ENCODE peak calls at places on chromosomes 3 and 15, in five cellular contexts. X is hepatocyte, H is tibial artery, Q is uterus, V is neural progenitor cell. F is an unnamed sample. For H3K27me3 and H3K4me1, the result is how much of the 10 kb centered on the place peaks cover.

GRCh38 chr3:194548346-194549321 is 61.8 kb upstream of the ATP13A3 start:
- DNase-seq in V (no peak), X (peak), H (no peak), Q (no peak), F (no peak)

GRCh38 chr15:56984681-56985515 is 66.5 kb downstream of the TCF12 start:
- DNase-seq in X (no peak), H (no peak), Q (no peak), V (no peak), F (no peak)

GRCh38 chr15:78057803-78058202 is 19.7 kb downstream of the TBC1D2B start:
- DNase-seq in H (no peak), X (no peak), Q (no peak), V (no peak), F (no peak)

GRCh38 chr3:73614385-73614784 is 10.4 kb downstream of the PDZRN3 start:
- DNase-seq in Q (peak), V (no peak), H (peak), X (peak), F (no peak)

GRCh38 chr15:57340673-57341259 is 35.5 kb upstream of the CGNL1 start:
- DNase-seq in X (peak), V (peak), Q (peak), H (peak), F (no peak)

GRCh38 chr3:172766718-172767405 is 16.3 kb downstream of the ECT2 start:
- DNase-seq in Q (no peak), X (no peak), H (no peak), V (no peak), F (no peak)

GRCh38 chr15:42811435-42811834 is 74.5 kb upstream of the CDAN1 start:
- DNase-seq in Q (no peak), H (no peak), X (no peak), V (no peak), F (no peak)

GRCh38 chr15:62390793-62391543 is 225.9 kb upstream of the C2CD4B start:
- DNase-seq in V (peak), Q (peak), X (peak), H (peak), F (peak)

GRCh38 chr3:97232635-97233034 is 418.2 kb downstream of the EPHA6 start:
- DNase-seq in V (no peak), X (peak), H (no peak), Q (no peak), F (no peak)

GRCh38 chr3:27657871-27658270 is 64.3 kb downstream of the EOMES start:
- DNase-seq in V (no peak), Q (no peak), H (no peak), X (no peak), F (no peak)

GRCh38 chr3:141960731-141961130 is 84.3 kb downstream of the ATP1B3 start:
- DNase-seq in X (no peak), H (no peak), Q (no peak), V (peak), F (no peak)

GRCh38 chr3:186452517-186452916 is 90.5 kb upstream of the DGKG start:
- DNase-seq in H (no peak), Q (no peak), V (no peak), X (peak), F (no peak)

GRCh38 chr3:45465192-45465591 is 76.8 kb downstream of the LARS2 start:
- DNase-seq in Q (no peak), H (no peak), X (no peak), V (no peak), F (no peak)

GRCh38 chr15:50168778-50169411 is 13.1 kb upstream of the SLC27A2 start:
- DNase-seq in H (no peak), X (peak), Q (no peak), V (no peak), F (no peak)

GRCh38 chr15:31333119-31333518 is 6.5 kb downstream of the KLF13 start:
- DNase-seq in Q (no peak), H (no peak), V (no peak), X (no peak), F (no peak)

GRCh38 chr3:72538070-72538745 is 310.0 kb downstream of the SHQ1 start:
- DNase-seq in X (no peak), Q (no peak), V (no peak), H (no peak), F (no peak)

GRCh38 chr3:182740710-182741109 is 52.6 kb upstream of the ATP11B start:
- DNase-seq in H (no peak), V (no peak), X (peak), Q (no peak), F (no peak)

GRCh38 chr3:114178770-114179368 is at the start of gene DRD3:
- DNase-seq in H (no peak), X (peak), Q (no peak), V (peak), F (no peak)

GRCh38 chr3:116318370-116318769 is 126.9 kb downstream of the LSAMP start:
- DNase-seq in Q (no peak), X (no peak), H (no peak), V (peak), F (no peak)

GRCh38 chr3:142964150-142964498 is 650 bp upstream of the PAQR9 start:
- DNase-seq in H (no peak), Q (no peak), X (peak), V (peak), F (no peak)

GRCh38 chr3:52001443-52001974 is 5.8 kb upstream of the RPL29 start:
- DNase-seq in H (peak), Q (peak), V (peak), X (peak), F (peak)

GRCh38 chr3:99747915-99748314 is 69.7 kb upstream of the CMSS1 start:
- DNase-seq in X (peak), V (peak), Q (no peak), H (no peak), F (no peak)

GRCh38 chr3:31974454-31974853 is 6.6 kb downstream of the OSBPL10 start:
- DNase-seq in X (peak), Q (no peak), V (no peak), H (no peak), F (no peak)

GRCh38 chr3:63972196-63972595 is 51.1 kb downstream of the PSMD6 start:
- DNase-seq in Q (no peak), V (no peak), X (no peak), H (no peak), F (no peak)

GRCh38 chr3:50676031-50676705 is 1.4 kb downstream of the DOCK3 start:
- DNase-seq in Q (no peak), H (no peak), V (no peak), X (no peak), F (no peak)

GRCh38 chr3:184596886-184597575 is 35.4 kb downstream of the EPHB3 start:
- DNase-seq in Q (no peak), H (no peak), X (no peak), V (no peak), F (no peak)

GRCh38 chr15:36958611-36959010 is 141.7 kb downstream of the MEIS2 start:
- DNase-seq in H (no peak), V (no peak), Q (no peak), X (no peak), F (no peak)

GRCh38 chr3:180409170-180409569 is 192.8 kb upstream of the TTC14 start:
- DNase-seq in H (no peak), X (no peak), V (no peak), Q (no peak), F (no peak)

GRCh38 chr15:92069308-92070244 is 216.1 kb downstream of the SLCO3A1 start:
- DNase-seq in Q (peak), V (no peak), X (peak), H (peak), F (no peak)

GRCh38 chr3:88113311-88114162 is 36.2 kb upstream of the C3orf38 start:
- DNase-seq in H (peak), Q (peak), V (peak), X (peak), F (no peak)

GRCh38 chr3:4889896-4890295 is 89.3 kb upstream of the BHLHE40 start:
- DNase-seq in Q (no peak), X (no peak), V (no peak), H (no peak), F (no peak)

GRCh38 chr15:78050441-78050809 is 27.1 kb downstream of the TBC1D2B start:
- DNase-seq in X (no peak), Q (no peak), H (no peak), V (peak), F (no peak)

GRCh38 chr3:63395960-63396359 is 117.9 kb downstream of the SYNPR start:
- DNase-seq in V (no peak), X (no peak), H (no peak), Q (no peak), F (no peak)

GRCh38 chr15:65887565-65887964 is 18.3 kb downstream of the RAB11A start:
- DNase-seq in X (no peak), H (no peak), V (no peak), Q (no peak), F (no peak)

GRCh38 chr3:119428538-119428937 is 34.9 kb downstream of the TMEM39A start:
- DNase-seq in H (no peak), Q (no peak), V (no peak), X (no peak), F (no peak)

GRCh38 chr3:113628316-113628715 is 68.1 kb downstream of the USF3 start:
- DNase-seq in H (no peak), Q (no peak), X (no peak), V (no peak), F (no peak)

GRCh38 chr15:39784125-39784524 is 1.5 kb upstream of the FSIP1 start:
- DNase-seq in H (no peak), X (no peak), Q (no peak), V (no peak), F (no peak)

GRCh38 chr15:74343127-74343796 is 24.2 kb downstream of the CYP11A1 start:
- DNase-seq in Q (no peak), V (no peak), H (no peak), X (no peak), F (no peak)

GRCh38 chr3:177345049-177345972 is 148.0 kb upstream of the TBL1XR1 start:
- DNase-seq in X (peak), Q (peak), H (peak), V (no peak), F (peak)

GRCh38 chr15:70560617-70561328 is 202.6 kb downstream of the UACA start:
- DNase-seq in Q (no peak), V (no peak), H (no peak), X (no peak), F (no peak)
- H3K27me3 ChIP-seq in Q (under half), V (under half), H (under half), X (under half), F (under half)

GRCh38 chr3:152377184-152377570 is 108.4 kb downstream of the MBNL1 start:
- DNase-seq in Q (no peak), H (no peak), X (no peak), V (no peak), F (no peak)
- H3K4me1 ChIP-seq in Q (under half), H (under half), X (under half), V (under half), F (half or more)

GRCh38 chr3:23330568-23330967 is 127.4 kb downstream of the UBE2E2 start:
- DNase-seq in V (no peak), H (no peak), X (no peak), Q (no peak), F (no peak)
- H3K27me3 ChIP-seq in V (under half), H (under half), X (under half), Q (under half), F (under half)

GRCh38 chr15:67097424-67097823 is 32.0 kb downstream of the SMAD3 start:
- DNase-seq in X (no peak), V (no peak), Q (no peak), H (no peak), F (no peak)

GRCh38 chr15:67095834-67096366 is 30.5 kb downstream of the SMAD3 start:
- DNase-seq in X (no peak), H (no peak), Q (no peak), V (no peak), F (no peak)

GRCh38 chr15:67098768-67099282 is 33.4 kb downstream of the SMAD3 start:
- DNase-seq in V (no peak), X (peak), Q (no peak), H (no peak), F (no peak)

GRCh38 chr15:67097893-67098740 is 32.7 kb downstream of the SMAD3 start:
- DNase-seq in V (no peak), Q (no peak), X (no peak), H (peak), F (peak)

DNA sequence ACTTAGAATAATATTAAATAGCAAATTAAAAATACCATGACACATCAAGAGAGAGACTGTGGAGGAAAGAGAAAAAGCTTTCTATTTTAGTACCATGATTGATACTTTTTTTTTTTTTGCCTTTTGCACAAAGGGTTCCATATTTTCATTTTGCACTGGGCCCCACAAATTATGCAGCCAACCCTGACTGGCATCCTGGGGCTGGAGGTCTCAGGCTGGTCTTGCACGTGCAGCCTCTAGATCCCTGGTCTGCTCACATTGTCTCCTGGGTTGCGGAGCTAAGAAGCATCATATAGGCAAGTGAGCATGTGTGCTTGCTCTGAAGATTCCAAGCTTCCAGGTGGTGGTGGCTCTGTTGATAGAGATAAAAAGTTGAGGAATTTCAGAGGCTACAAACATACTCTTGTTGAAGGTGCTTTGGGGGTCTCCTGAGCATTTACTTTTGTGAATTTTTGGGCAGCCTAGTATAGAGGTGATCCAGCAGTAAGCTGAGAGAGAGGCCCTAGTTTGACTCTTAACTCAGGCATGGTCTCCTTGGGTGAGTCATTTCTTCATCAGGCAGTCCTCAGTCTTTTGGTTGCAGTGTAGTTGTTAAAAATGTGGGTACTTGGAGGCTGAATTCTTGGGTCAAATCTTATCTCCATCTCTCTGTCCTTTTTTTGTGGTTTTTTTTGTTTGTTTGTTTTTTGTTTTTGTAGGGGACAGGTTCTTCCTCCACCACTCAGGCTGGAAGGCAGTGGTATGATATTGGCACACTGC is 31.3 kb downstream of the SMAD3 start:
- DNase-seq in V (no peak), Q (no peak), X (no peak), H (no peak), F (no peak)
- H3K4me1 ChIP-seq in V (under half), Q (under half), X (under half), H (under half), F (half or more)

GRCh38 chr15:70528270-70528706 is 235.1 kb downstream of the UACA start:
- DNase-seq in Q (no peak), V (no peak), X (peak), H (no peak), F (no peak)
- H3K27me3 ChIP-seq in Q (under half), V (under half), X (under half), H (under half), F (under half)

DNA sequence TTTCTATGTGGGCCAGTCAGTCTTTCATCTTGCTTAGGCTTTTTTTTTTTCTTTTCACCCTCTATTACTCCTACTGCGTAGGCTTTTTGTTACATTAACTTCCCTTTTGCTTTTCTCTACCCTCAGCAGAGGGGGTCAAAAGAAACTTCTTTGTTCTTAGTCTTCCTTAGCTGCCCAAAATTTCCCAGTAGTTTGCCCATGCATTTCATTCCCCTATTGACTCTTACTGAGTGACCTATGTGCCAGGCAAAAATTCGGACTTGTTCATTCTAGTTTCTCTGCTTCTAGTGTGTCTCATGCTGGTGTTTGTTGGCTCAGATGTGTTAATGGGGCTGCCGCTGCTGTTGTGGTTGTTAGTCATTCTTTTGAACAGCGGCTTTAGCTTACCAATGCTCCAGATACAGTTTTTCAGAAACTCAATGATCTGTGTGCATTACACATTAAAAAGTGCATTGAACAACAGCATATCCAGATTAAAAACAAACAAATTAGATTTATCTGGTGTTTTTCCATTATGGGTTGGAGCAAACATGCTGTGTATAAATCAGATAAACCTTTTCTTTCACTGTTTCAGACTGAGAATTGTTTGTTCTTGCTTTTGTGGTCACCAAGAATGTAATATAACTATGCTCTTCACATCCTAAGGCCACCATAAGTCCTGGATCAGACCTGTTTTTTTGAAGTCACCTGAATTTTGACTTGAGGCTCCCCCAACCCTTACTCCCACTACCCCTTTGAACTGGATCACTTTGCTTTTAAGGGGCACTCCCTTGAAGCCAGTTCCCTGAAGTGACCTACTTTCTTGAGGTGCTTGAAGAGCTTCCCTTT is 43.1 kb downstream of the PDE8A start:
- DNase-seq in Q (no peak), V (no peak), X (no peak), H (no peak), F (no peak)
- H3K4me1 ChIP-seq in Q (under half), V (under half), X (half or more), H (under half), F (under half)

DNA sequence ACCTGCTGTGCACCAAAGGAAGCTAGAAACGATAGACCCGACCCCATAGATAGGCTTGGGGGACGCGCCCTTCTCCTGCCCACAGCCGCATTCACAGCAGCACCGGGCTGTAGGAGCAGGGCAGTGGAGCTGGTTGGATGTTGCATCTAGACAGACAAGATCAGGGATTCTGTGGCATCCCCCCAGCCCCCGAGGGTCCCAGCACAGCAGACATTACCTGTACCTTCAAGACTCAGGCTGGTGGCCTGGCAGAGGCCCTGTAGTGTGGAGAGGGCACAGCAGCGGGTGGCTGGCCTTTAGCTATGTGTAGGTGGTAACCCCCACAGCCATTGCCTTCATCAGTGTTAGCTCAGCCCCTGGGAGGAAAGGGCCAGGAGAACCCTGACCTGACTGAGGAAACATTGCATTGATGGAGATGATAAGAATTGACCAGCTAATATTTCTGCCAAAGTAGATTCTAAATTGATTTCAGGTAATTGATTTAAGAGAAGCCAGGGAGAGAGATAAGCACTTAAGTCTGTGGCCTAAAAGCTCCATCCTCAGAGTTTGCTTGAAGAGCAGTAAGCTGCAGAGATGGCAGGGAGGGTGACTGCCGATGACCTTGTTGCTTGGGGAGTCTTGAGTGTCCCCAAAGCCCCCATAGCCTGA is 269.4 kb downstream of the TLE3 start:
- DNase-seq in Q (no peak), V (no peak), H (no peak), X (no peak), F (no peak)
- H3K27me3 ChIP-seq in Q (under half), V (under half), H (under half), X (under half), F (under half)

GRCh38 chr15:100726426-100727190 is 124.2 kb downstream of the ASB7 start:
- DNase-seq in V (no peak), X (no peak), H (no peak), Q (no peak), F (no peak)

GRCh38 chr15:100728371-100729201 is 126.2 kb downstream of the ASB7 start:
- DNase-seq in Q (no peak), X (no peak), H (no peak), V (no peak), F (no peak)

GRCh38 chr15:100727291-100727851 is 125.0 kb downstream of the ASB7 start:
- DNase-seq in X (no peak), Q (peak), V (no peak), H (no peak), F (no peak)

GRCh38 chr15:100725121-100726069 is 123.0 kb downstream of the ASB7 start:
- DNase-seq in Q (peak), H (no peak), V (no peak), X (no peak), F (no peak)

DNA sequence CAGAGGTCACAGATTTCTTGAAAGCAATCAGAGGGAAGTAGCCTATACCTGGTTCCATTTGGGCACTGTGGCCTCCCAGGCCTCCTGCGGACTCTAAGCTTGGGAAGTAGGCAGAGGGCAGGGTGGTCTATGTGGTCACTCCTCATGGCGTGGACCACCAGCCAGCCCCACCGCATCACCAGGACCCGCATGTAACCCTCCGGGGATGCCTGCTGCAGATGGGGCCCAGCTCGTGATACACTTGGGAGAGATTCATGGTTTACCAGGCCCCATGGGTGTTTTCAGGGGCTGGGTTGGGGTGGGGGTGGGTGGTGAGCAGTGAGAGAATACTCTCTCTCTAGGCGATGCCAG is 123.7 kb downstream of the ASB7 start:
- DNase-seq in X (no peak), H (no peak), V (no peak), Q (no peak), F (no peak)
- H3K4me1 ChIP-seq in X (under half), H (under half), V (under half), Q (under half), F (under half)

F was measured in psoas muscle.